ENCODE peak calls at places on chromosomes 2 and 18, in ten cellular contexts. One of them, this sample, is unnamed. For H3K4me1, the result is how much of the 10 kb centered on the place peaks cover.

GRCh38 chr2:134119117-134119671 is 134.7 kb upstream of the MGAT5 start:
- DNase-seq in heart right ventricle: no peak
- DNase-seq in IMR-90: no peak
- DNase-seq in mesendoderm: no peak
- DNase-seq in effector memory CD4-positive, alpha-beta T cell: no peak
- DNase-seq in transverse colon: no peak
- DNase-seq in Panc1: no peak
- DNase-seq in mucosa of descending colon: no peak
- DNase-seq in colonic mucosa: no peak
- DNase-seq in mammary epithelial cell: no peak
- DNase-seq in this sample: no peak

GRCh38 chr2:154850532-154850931 is 152.0 kb downstream of the KCNJ3 start:
- DNase-seq in IMR-90: no peak
- DNase-seq in colonic mucosa: no peak
- DNase-seq in Panc1: no peak
- DNase-seq in effector memory CD4-positive, alpha-beta T cell: no peak
- DNase-seq in heart right ventricle: no peak
- DNase-seq in mesendoderm: no peak
- DNase-seq in mammary epithelial cell: no peak
- DNase-seq in transverse colon: no peak
- DNase-seq in mucosa of descending colon: no peak
- DNase-seq in this sample: no peak

GRCh38 chr18:59448546-59448945 is 89.5 kb upstream of the LMAN1 start:
- DNase-seq in effector memory CD4-positive, alpha-beta T cell: no peak
- DNase-seq in Panc1: no peak
- DNase-seq in mucosa of descending colon: no peak
- DNase-seq in colonic mucosa: no peak
- DNase-seq in heart right ventricle: no peak
- DNase-seq in IMR-90: peak
- DNase-seq in mesendoderm: no peak
- DNase-seq in mammary epithelial cell: peak
- DNase-seq in transverse colon: no peak
- DNase-seq in this sample: no peak

GRCh38 chr18:57915848-57916596 is 112.9 kb upstream of the ATP8B1 start:
- DNase-seq in mesendoderm: peak
- DNase-seq in effector memory CD4-positive, alpha-beta T cell: no peak
- DNase-seq in colonic mucosa: peak
- DNase-seq in mucosa of descending colon: peak
- DNase-seq in transverse colon: peak
- DNase-seq in Panc1: no peak
- DNase-seq in mammary epithelial cell: no peak
- DNase-seq in IMR-90: peak
- DNase-seq in heart right ventricle: no peak
- DNase-seq in this sample: no peak

GRCh38 chr18:69974365-69974764 is 26.7 kb upstream of the CD226 start:
- DNase-seq in heart right ventricle: no peak
- DNase-seq in mesendoderm: no peak
- DNase-seq in effector memory CD4-positive, alpha-beta T cell: no peak
- DNase-seq in IMR-90: peak
- DNase-seq in mammary epithelial cell: peak
- DNase-seq in transverse colon: no peak
- DNase-seq in mucosa of descending colon: no peak
- DNase-seq in Panc1: no peak
- DNase-seq in colonic mucosa: no peak
- DNase-seq in this sample: no peak

GRCh38 chr2:111168528-111168929 is 47.8 kb downstream of the BCL2L11 start:
- DNase-seq in mucosa of descending colon: peak
- DNase-seq in heart right ventricle: peak
- DNase-seq in IMR-90: peak
- DNase-seq in effector memory CD4-positive, alpha-beta T cell: no peak
- DNase-seq in Panc1: peak
- DNase-seq in transverse colon: peak
- DNase-seq in colonic mucosa: peak
- DNase-seq in mammary epithelial cell: peak
- DNase-seq in mesendoderm: no peak
- DNase-seq in this sample: no peak

GRCh38 chr2:74843371-74844298 is 9.7 kb downstream of the HK2 start:
- DNase-seq in colonic mucosa: peak
- DNase-seq in mucosa of descending colon: no peak
- DNase-seq in effector memory CD4-positive, alpha-beta T cell: no peak
- DNase-seq in heart right ventricle: no peak
- DNase-seq in IMR-90: peak
- DNase-seq in mammary epithelial cell: peak
- DNase-seq in transverse colon: peak
- DNase-seq in Panc1: no peak
- DNase-seq in mesendoderm: peak
- DNase-seq in this sample: no peak

GRCh38 chr2:149410701-149411484 is 80.5 kb downstream of the LYPD6 start:
- DNase-seq in mesendoderm: no peak
- DNase-seq in mucosa of descending colon: no peak
- DNase-seq in transverse colon: no peak
- DNase-seq in Panc1: no peak
- DNase-seq in colonic mucosa: no peak
- DNase-seq in heart right ventricle: no peak
- DNase-seq in effector memory CD4-positive, alpha-beta T cell: no peak
- DNase-seq in mammary epithelial cell: peak
- DNase-seq in IMR-90: peak
- DNase-seq in this sample: no peak

GRCh38 chr2:141554810-141555209 is 576.0 kb downstream of the LRP1B start:
- DNase-seq in heart right ventricle: no peak
- DNase-seq in IMR-90: peak
- DNase-seq in effector memory CD4-positive, alpha-beta T cell: no peak
- DNase-seq in mesendoderm: peak
- DNase-seq in colonic mucosa: no peak
- DNase-seq in transverse colon: no peak
- DNase-seq in Panc1: peak
- DNase-seq in mucosa of descending colon: no peak
- DNase-seq in mammary epithelial cell: peak
- DNase-seq in this sample: no peak

GRCh38 chr18:73414598-73414997 is 546.8 kb upstream of the NETO1 start:
- DNase-seq in IMR-90: peak
- DNase-seq in mesendoderm: no peak
- DNase-seq in mucosa of descending colon: no peak
- DNase-seq in transverse colon: no peak
- DNase-seq in mammary epithelial cell: no peak
- DNase-seq in heart right ventricle: no peak
- DNase-seq in colonic mucosa: no peak
- DNase-seq in effector memory CD4-positive, alpha-beta T cell: no peak
- DNase-seq in Panc1: no peak
- DNase-seq in this sample: no peak

GRCh38 chr2:230881840-230882239 is 17.1 kb downstream of the ITM2C start:
- DNase-seq in IMR-90: no peak
- DNase-seq in colonic mucosa: no peak
- DNase-seq in effector memory CD4-positive, alpha-beta T cell: no peak
- DNase-seq in mesendoderm: no peak
- DNase-seq in mucosa of descending colon: peak
- DNase-seq in mammary epithelial cell: no peak
- DNase-seq in heart right ventricle: no peak
- DNase-seq in Panc1: no peak
- DNase-seq in transverse colon: peak
- DNase-seq in this sample: no peak

GRCh38 chr2:135585586-135585985 is 54.3 kb downstream of the R3HDM1 start:
- DNase-seq in Panc1: no peak
- DNase-seq in IMR-90: peak
- DNase-seq in heart right ventricle: no peak
- DNase-seq in mesendoderm: peak
- DNase-seq in effector memory CD4-positive, alpha-beta T cell: no peak
- DNase-seq in mammary epithelial cell: no peak
- DNase-seq in transverse colon: no peak
- DNase-seq in mucosa of descending colon: no peak
- DNase-seq in colonic mucosa: no peak
- DNase-seq in this sample: no peak

GRCh38 chr2:186889291-186889886 is 40.4 kb upstream of the ZSWIM2 start:
- DNase-seq in IMR-90: no peak
- DNase-seq in mammary epithelial cell: no peak
- DNase-seq in Panc1: no peak
- DNase-seq in mucosa of descending colon: no peak
- DNase-seq in colonic mucosa: no peak
- DNase-seq in effector memory CD4-positive, alpha-beta T cell: no peak
- DNase-seq in heart right ventricle: no peak
- DNase-seq in mesendoderm: no peak
- DNase-seq in transverse colon: no peak
- DNase-seq in this sample: no peak
- H3K4me1 ChIP-seq in IMR-90: under half
- H3K4me1 ChIP-seq in mammary epithelial cell: under half
- H3K4me1 ChIP-seq in Panc1: under half
- H3K4me1 ChIP-seq in mucosa of descending colon: under half
- H3K4me1 ChIP-seq in colonic mucosa: under half
- H3K4me1 ChIP-seq in effector memory CD4-positive, alpha-beta T cell: under half
- H3K4me1 ChIP-seq in heart right ventricle: under half
- H3K4me1 ChIP-seq in mesendoderm: under half
- H3K4me1 ChIP-seq in transverse colon: under half
- H3K4me1 ChIP-seq in this sample: under half

GRCh38 chr2:47039502-47039870 is 115.6 kb downstream of the STPG4 start:
- DNase-seq in Panc1: no peak
- DNase-seq in colonic mucosa: no peak
- DNase-seq in mesendoderm: no peak
- DNase-seq in IMR-90: no peak
- DNase-seq in effector memory CD4-positive, alpha-beta T cell: no peak
- DNase-seq in heart right ventricle: no peak
- DNase-seq in mucosa of descending colon: no peak
- DNase-seq in transverse colon: no peak
- DNase-seq in mammary epithelial cell: no peak
- DNase-seq in this sample: no peak
- H3K4me1 ChIP-seq in Panc1: half or more
- H3K4me1 ChIP-seq in colonic mucosa: under half
- H3K4me1 ChIP-seq in mesendoderm: under half
- H3K4me1 ChIP-seq in IMR-90: half or more
- H3K4me1 ChIP-seq in effector memory CD4-positive, alpha-beta T cell: under half
- H3K4me1 ChIP-seq in heart right ventricle: half or more
- H3K4me1 ChIP-seq in mucosa of descending colon: under half
- H3K4me1 ChIP-seq in transverse colon: half or more
- H3K4me1 ChIP-seq in mammary epithelial cell: under half
- H3K4me1 ChIP-seq in this sample: under half

GRCh38 chr2:69660084-69660483 is 16.5 kb upstream of the AAK1 start:
- DNase-seq in mammary epithelial cell: no peak
- DNase-seq in mucosa of descending colon: no peak
- DNase-seq in IMR-90: no peak
- DNase-seq in heart right ventricle: no peak
- DNase-seq in mesendoderm: no peak
- DNase-seq in effector memory CD4-positive, alpha-beta T cell: no peak
- DNase-seq in Panc1: no peak
- DNase-seq in colonic mucosa: no peak
- DNase-seq in transverse colon: no peak
- DNase-seq in this sample: no peak
- H3K4me1 ChIP-seq in mammary epithelial cell: under half
- H3K4me1 ChIP-seq in mucosa of descending colon: under half
- H3K4me1 ChIP-seq in IMR-90: under half
- H3K4me1 ChIP-seq in heart right ventricle: under half
- H3K4me1 ChIP-seq in mesendoderm: under half
- H3K4me1 ChIP-seq in effector memory CD4-positive, alpha-beta T cell: under half
- H3K4me1 ChIP-seq in Panc1: under half
- H3K4me1 ChIP-seq in colonic mucosa: under half
- H3K4me1 ChIP-seq in transverse colon: under half
- H3K4me1 ChIP-seq in this sample: under half

DNA sequence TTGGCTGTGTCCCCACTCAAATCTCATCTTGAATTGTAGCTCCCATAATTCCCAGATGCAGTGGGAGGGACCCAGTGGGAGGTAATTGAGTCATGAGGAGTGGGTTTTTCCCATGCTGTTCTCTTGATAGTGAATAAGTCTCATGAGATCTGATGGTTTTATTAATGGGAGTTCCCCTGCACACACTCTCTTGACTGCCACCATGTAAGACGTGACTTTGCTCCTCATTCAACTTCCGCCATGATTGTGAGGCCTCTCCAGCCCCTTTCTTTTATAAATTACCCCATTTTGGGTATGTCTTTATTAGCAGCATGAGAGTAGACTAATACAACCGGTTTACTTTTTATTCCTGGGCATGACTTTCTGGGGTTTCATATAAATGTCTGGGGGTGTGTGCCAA is 405.8 kb upstream of the ID2 start:
- DNase-seq in mammary epithelial cell: no peak
- DNase-seq in IMR-90: no peak
- DNase-seq in mucosa of descending colon: no peak
- DNase-seq in mesendoderm: no peak
- DNase-seq in transverse colon: no peak
- DNase-seq in effector memory CD4-positive, alpha-beta T cell: no peak
- DNase-seq in Panc1: no peak
- DNase-seq in heart right ventricle: no peak
- DNase-seq in colonic mucosa: no peak
- DNase-seq in this sample: no peak
- H3K4me1 ChIP-seq in mammary epithelial cell: under half
- H3K4me1 ChIP-seq in IMR-90: under half
- H3K4me1 ChIP-seq in mucosa of descending colon: under half
- H3K4me1 ChIP-seq in mesendoderm: under half
- H3K4me1 ChIP-seq in transverse colon: under half
- H3K4me1 ChIP-seq in effector memory CD4-positive, alpha-beta T cell: under half
- H3K4me1 ChIP-seq in Panc1: under half
- H3K4me1 ChIP-seq in heart right ventricle: under half
- H3K4me1 ChIP-seq in colonic mucosa: under half
- H3K4me1 ChIP-seq in this sample: under half

DNA sequence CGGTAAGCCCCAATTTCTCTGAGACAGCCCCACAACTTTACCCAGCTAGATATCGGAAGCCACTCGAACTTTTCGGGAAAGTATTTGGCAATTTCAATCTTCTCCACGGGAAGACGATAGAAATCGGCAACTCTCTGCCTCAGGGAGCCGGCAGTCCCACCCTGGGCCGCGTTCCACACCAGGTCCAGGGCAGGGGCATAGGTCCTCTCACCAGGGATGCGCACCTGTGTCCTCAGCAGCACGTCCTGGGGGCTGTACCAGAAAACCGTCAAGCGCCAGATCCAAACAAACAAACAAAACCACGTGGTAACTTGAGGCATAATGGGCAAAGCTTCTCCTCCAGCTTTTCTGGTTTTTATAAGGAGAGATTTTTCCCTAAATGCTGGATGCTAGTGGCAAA is 80.9 kb downstream of the USP40 start:
- DNase-seq in effector memory CD4-positive, alpha-beta T cell: no peak
- DNase-seq in mammary epithelial cell: no peak
- DNase-seq in Panc1: no peak
- DNase-seq in mucosa of descending colon: no peak
- DNase-seq in colonic mucosa: no peak
- DNase-seq in heart right ventricle: no peak
- DNase-seq in mesendoderm: no peak
- DNase-seq in transverse colon: no peak
- DNase-seq in IMR-90: no peak
- DNase-seq in this sample: no peak
- H3K4me1 ChIP-seq in effector memory CD4-positive, alpha-beta T cell: under half
- H3K4me1 ChIP-seq in mammary epithelial cell: under half
- H3K4me1 ChIP-seq in Panc1: under half
- H3K4me1 ChIP-seq in mucosa of descending colon: under half
- H3K4me1 ChIP-seq in colonic mucosa: under half
- H3K4me1 ChIP-seq in heart right ventricle: under half
- H3K4me1 ChIP-seq in mesendoderm: under half
- H3K4me1 ChIP-seq in transverse colon: under half
- H3K4me1 ChIP-seq in IMR-90: under half
- H3K4me1 ChIP-seq in this sample: under half

This sample was measured in lung.